ENCODE peak calls at places on chromosomes 6 and 20, in ten cellular contexts. One of them, this sample, is unnamed.

GRCh38 chr6:139925894-139926641 is 551.6 kb upstream of the CITED2 start:
- DNase-seq in left ventricle myocardium inferior: no peak
- DNase-seq in IMR-90: peak; percentile 95
- DNase-seq in cardiac muscle cell: peak; percentile 77
- DNase-seq in PC-9: no peak
- DNase-seq in OCI-LY7: no peak
- DNase-seq in pancreas: no peak
- DNase-seq in fibroblast of lung: peak; percentile 94
- DNase-seq in Peyer's patch: no peak
- DNase-seq in left lung: no peak
- DNase-seq in this sample: no peak

GRCh38 chr6:149031545-149032317 is 284.9 kb downstream of the UST start:
- DNase-seq in PC-9: peak; percentile 76
- DNase-seq in cardiac muscle cell: peak; percentile 92
- DNase-seq in OCI-LY7: no peak
- DNase-seq in Peyer's patch: peak; percentile 28
- DNase-seq in left lung: no peak
- DNase-seq in left ventricle myocardium inferior: no peak
- DNase-seq in fibroblast of lung: peak; percentile 96
- DNase-seq in pancreas: no peak
- DNase-seq in IMR-90: peak; percentile 85
- DNase-seq in this sample: no peak

GRCh38 chr6:111663692-111664564 is 58.2 kb upstream of the TRAF3IP2 start:
- DNase-seq in pancreas: no peak
- DNase-seq in cardiac muscle cell: peak; percentile 89
- DNase-seq in Peyer's patch: no peak
- DNase-seq in OCI-LY7: no peak
- DNase-seq in left lung: peak; percentile 48
- DNase-seq in PC-9: no peak
- DNase-seq in left ventricle myocardium inferior: peak; percentile 74
- DNase-seq in fibroblast of lung: peak; percentile 61
- DNase-seq in IMR-90: peak; percentile 38
- DNase-seq in this sample: no peak

GRCh38 chr20:42260216-42260615 is 642.0 kb upstream of the CHD6 start:
- DNase-seq in cardiac muscle cell: no peak
- DNase-seq in left ventricle myocardium inferior: no peak
- DNase-seq in fibroblast of lung: no peak
- DNase-seq in PC-9: no peak
- DNase-seq in left lung: no peak
- DNase-seq in IMR-90: no peak
- DNase-seq in Peyer's patch: no peak
- DNase-seq in pancreas: no peak
- DNase-seq in OCI-LY7: no peak
- DNase-seq in this sample: no peak

GRCh38 chr6:18216411-18216810 is 47.9 kb downstream of the DEK start:
- DNase-seq in IMR-90: peak; percentile 80
- DNase-seq in pancreas: no peak
- DNase-seq in OCI-LY7: no peak
- DNase-seq in fibroblast of lung: peak; percentile 95
- DNase-seq in cardiac muscle cell: peak; percentile 26
- DNase-seq in Peyer's patch: no peak
- DNase-seq in PC-9: no peak
- DNase-seq in left lung: no peak
- DNase-seq in left ventricle myocardium inferior: no peak
- DNase-seq in this sample: peak; percentile 9

GRCh38 chr6:11682525-11682924 is 96.1 kb downstream of the ADTRP start:
- DNase-seq in OCI-LY7: no peak
- DNase-seq in left lung: no peak
- DNase-seq in IMR-90: peak; percentile 10
- DNase-seq in Peyer's patch: no peak
- DNase-seq in fibroblast of lung: peak; percentile 16
- DNase-seq in cardiac muscle cell: no peak
- DNase-seq in pancreas: no peak
- DNase-seq in PC-9: no peak
- DNase-seq in left ventricle myocardium inferior: no peak
- DNase-seq in this sample: no peak

GRCh38 chr6:76885861-76886301 is 577.4 kb downstream of the HTR1B start:
- DNase-seq in left lung: no peak
- DNase-seq in pancreas: no peak
- DNase-seq in left ventricle myocardium inferior: no peak
- DNase-seq in Peyer's patch: no peak
- DNase-seq in IMR-90: peak; percentile 19
- DNase-seq in OCI-LY7: no peak
- DNase-seq in fibroblast of lung: no peak
- DNase-seq in PC-9: no peak
- DNase-seq in cardiac muscle cell: peak; percentile 50
- DNase-seq in this sample: no peak

GRCh38 chr6:163719028-163719742 is 304.7 kb downstream of the QKI start:
- DNase-seq in IMR-90: no peak
- DNase-seq in left lung: no peak
- DNase-seq in Peyer's patch: no peak
- DNase-seq in cardiac muscle cell: no peak
- DNase-seq in pancreas: no peak
- DNase-seq in OCI-LY7: no peak
- DNase-seq in fibroblast of lung: no peak
- DNase-seq in PC-9: no peak
- DNase-seq in left ventricle myocardium inferior: no peak
- DNase-seq in this sample: no peak

DNA sequence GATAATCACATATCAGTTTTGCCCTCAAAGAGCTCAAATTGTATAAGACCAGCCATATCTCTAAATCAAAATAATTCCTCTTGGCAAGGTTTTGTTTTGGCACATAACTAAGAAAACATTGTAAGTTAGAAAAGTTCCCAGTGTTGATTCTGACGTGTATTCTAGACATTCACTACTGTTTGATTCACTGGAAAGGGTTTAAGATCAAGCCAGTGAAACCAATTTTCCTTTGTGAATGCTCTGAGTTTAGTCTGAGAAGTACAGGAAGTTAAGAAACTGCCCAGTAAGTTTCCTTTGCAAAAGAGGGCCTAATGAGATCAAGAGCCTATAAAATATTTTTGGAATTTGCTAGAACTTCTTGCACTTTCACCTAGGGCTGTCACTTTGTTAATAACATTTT is 143.0 kb downstream of the FNDC1 start:
- DNase-seq in pancreas: no peak
- DNase-seq in OCI-LY7: no peak
- DNase-seq in left ventricle myocardium inferior: no peak
- DNase-seq in fibroblast of lung: peak; percentile 19
- DNase-seq in left lung: no peak
- DNase-seq in Peyer's patch: no peak
- DNase-seq in cardiac muscle cell: peak; percentile 18
- DNase-seq in IMR-90: no peak
- DNase-seq in PC-9: no peak
- DNase-seq in this sample: no peak
- TF ChIP-seq CTCF in pancreas: no peak
- TF ChIP-seq CTCF in OCI-LY7: no peak
- TF ChIP-seq CTCF in left ventricle myocardium inferior: no peak
- TF ChIP-seq CTCF in fibroblast of lung: no peak
- TF ChIP-seq CTCF in left lung: no peak
- TF ChIP-seq CTCF in Peyer's patch: no peak
- TF ChIP-seq CTCF in cardiac muscle cell: no peak
- TF ChIP-seq CTCF in IMR-90: no peak
- TF ChIP-seq CTCF in PC-9: no peak
- TF ChIP-seq CTCF in this sample: no peak

GRCh38 chr6:72553531-72554202 is 68.2 kb upstream of the KCNQ5 start:
- DNase-seq in Peyer's patch: no peak
- DNase-seq in pancreas: no peak
- DNase-seq in fibroblast of lung: peak; percentile 96
- DNase-seq in cardiac muscle cell: peak; percentile 80
- DNase-seq in left lung: no peak
- DNase-seq in left ventricle myocardium inferior: no peak
- DNase-seq in PC-9: no peak
- DNase-seq in IMR-90: peak; percentile 93
- DNase-seq in OCI-LY7: no peak
- DNase-seq in this sample: peak; percentile 14

GRCh38 chr6:72554761-72555221 is 67.1 kb upstream of the KCNQ5 start:
- DNase-seq in IMR-90: peak; percentile 17
- DNase-seq in PC-9: no peak
- DNase-seq in Peyer's patch: no peak
- DNase-seq in fibroblast of lung: peak; percentile 70
- DNase-seq in OCI-LY7: no peak
- DNase-seq in left lung: no peak
- DNase-seq in left ventricle myocardium inferior: no peak
- DNase-seq in pancreas: no peak
- DNase-seq in cardiac muscle cell: peak; percentile 25
- DNase-seq in this sample: no peak

GRCh38 chr6:72551470-72551869 is 70.4 kb upstream of the KCNQ5 start:
- DNase-seq in cardiac muscle cell: no peak
- DNase-seq in OCI-LY7: no peak
- DNase-seq in Peyer's patch: no peak
- DNase-seq in left ventricle myocardium inferior: no peak
- DNase-seq in left lung: no peak
- DNase-seq in pancreas: no peak
- DNase-seq in fibroblast of lung: no peak
- DNase-seq in PC-9: no peak
- DNase-seq in IMR-90: no peak
- DNase-seq in this sample: no peak

GRCh38 chr6:72554203-72554564 is 67.7 kb upstream of the KCNQ5 start:
- DNase-seq in IMR-90: peak; percentile 86
- DNase-seq in OCI-LY7: no peak
- DNase-seq in Peyer's patch: no peak
- DNase-seq in left ventricle myocardium inferior: no peak
- DNase-seq in left lung: no peak
- DNase-seq in PC-9: no peak
- DNase-seq in fibroblast of lung: peak; percentile 92
- DNase-seq in cardiac muscle cell: peak; percentile 41
- DNase-seq in pancreas: no peak
- DNase-seq in this sample: no peak

DNA sequence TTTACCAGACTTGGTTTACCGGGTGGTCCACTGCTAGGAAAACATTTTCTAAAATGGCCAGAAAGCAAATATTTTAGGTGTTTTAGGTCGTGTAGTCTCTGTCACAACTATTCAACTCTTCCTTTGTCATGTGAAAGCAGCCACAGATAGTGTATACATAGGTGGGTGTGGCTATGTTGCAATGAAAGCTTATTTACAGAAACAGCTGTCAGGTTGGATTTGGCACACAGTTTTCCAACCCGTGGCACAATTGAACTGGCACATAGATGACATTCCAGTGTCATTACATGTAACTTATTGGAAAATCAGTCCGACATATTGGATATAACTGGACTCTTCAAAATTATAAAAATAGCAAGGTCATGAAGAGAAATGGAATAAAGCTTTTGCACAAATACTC is 68.9 kb upstream of the KCNQ5 start:
- DNase-seq in fibroblast of lung: peak; percentile 49
- DNase-seq in OCI-LY7: no peak
- DNase-seq in cardiac muscle cell: peak; percentile 22
- DNase-seq in pancreas: no peak
- DNase-seq in PC-9: no peak
- DNase-seq in Peyer's patch: no peak
- DNase-seq in IMR-90: peak; percentile 18
- DNase-seq in left lung: no peak
- DNase-seq in left ventricle myocardium inferior: no peak
- DNase-seq in this sample: no peak
- H3K4me3 ChIP-seq in fibroblast of lung: no peak overlapping the region
- H3K4me3 ChIP-seq in OCI-LY7: no peak overlapping the region
- H3K4me3 ChIP-seq in cardiac muscle cell: no peak overlapping the region
- H3K4me3 ChIP-seq in pancreas: no peak overlapping the region
- H3K4me3 ChIP-seq in PC-9: no peak overlapping the region
- H3K4me3 ChIP-seq in Peyer's patch: no peak overlapping the region
- H3K4me3 ChIP-seq in IMR-90: no peak overlapping the region
- H3K4me3 ChIP-seq in left lung: no peak overlapping the region
- H3K4me3 ChIP-seq in left ventricle myocardium inferior: no peak overlapping the region
- H3K4me3 ChIP-seq in this sample: no peak overlapping the region

DNA sequence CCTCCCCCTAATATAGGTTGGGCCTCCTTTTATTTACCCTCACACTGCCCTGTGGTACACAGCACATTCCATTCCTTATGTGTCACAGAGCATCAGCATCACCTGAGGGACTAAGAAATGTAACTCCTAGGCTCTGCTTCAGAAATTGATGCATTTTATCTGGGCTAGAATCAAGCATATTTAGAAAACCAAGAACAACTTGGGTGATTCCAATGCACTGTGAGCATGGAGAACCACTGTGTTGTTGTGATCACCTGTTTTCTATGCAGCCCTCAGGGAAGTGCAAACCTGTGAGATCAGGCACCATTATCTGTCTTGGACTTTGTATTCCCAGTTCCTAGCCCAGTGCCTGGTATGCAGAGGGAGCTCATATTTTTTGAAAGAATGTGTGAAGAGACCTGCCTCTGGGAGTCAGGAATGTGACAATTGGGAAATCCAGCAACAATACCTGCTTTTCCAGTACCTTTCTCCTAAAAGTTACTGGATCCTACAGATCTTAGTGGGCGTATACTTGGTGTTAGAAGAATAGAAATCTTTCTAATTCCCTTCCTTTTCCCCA is 7.0 kb downstream of the KAT14 start:
- DNase-seq in Peyer's patch: no peak
- DNase-seq in IMR-90: no peak
- DNase-seq in PC-9: peak; percentile 64
- DNase-seq in left lung: no peak
- DNase-seq in cardiac muscle cell: no peak
- DNase-seq in OCI-LY7: no peak
- DNase-seq in fibroblast of lung: no peak
- DNase-seq in pancreas: no peak
- DNase-seq in left ventricle myocardium inferior: no peak
- DNase-seq in this sample: peak; percentile 5
- H3K36me3 ChIP-seq in Peyer's patch: no peaks in the 10 kb centered on the region
- H3K36me3 ChIP-seq in IMR-90: peaks cover 8% of the 10 kb centered on the region
- H3K36me3 ChIP-seq in PC-9: peaks cover 11% of the 10 kb centered on the region
- H3K36me3 ChIP-seq in left lung: peaks cover 31% of the 10 kb centered on the region
- H3K36me3 ChIP-seq in cardiac muscle cell: peaks cover 13% of the 10 kb centered on the region
- H3K36me3 ChIP-seq in OCI-LY7: peaks cover 48% of the 10 kb centered on the region
- H3K36me3 ChIP-seq in fibroblast of lung: peaks cover 1% of the 10 kb centered on the region
- H3K36me3 ChIP-seq in pancreas: no peaks in the 10 kb centered on the region
- H3K36me3 ChIP-seq in left ventricle myocardium inferior: peaks cover 44% of the 10 kb centered on the region
- H3K36me3 ChIP-seq in this sample: no peaks in the 10 kb centered on the region

GRCh38 chr20:63487781-63488241 is 11.1 kb downstream of the EEF1A2 start:
- DNase-seq in PC-9: no peak
- DNase-seq in Peyer's patch: no peak
- DNase-seq in IMR-90: no peak
- DNase-seq in pancreas: no peak
- DNase-seq in OCI-LY7: no peak
- DNase-seq in cardiac muscle cell: no peak
- DNase-seq in fibroblast of lung: no peak
- DNase-seq in left ventricle myocardium inferior: no peak
- DNase-seq in left lung: no peak
- DNase-seq in this sample: no peak

GRCh38 chr20:63487116-63487764 is 11.6 kb downstream of the EEF1A2 start:
- DNase-seq in PC-9: no peak
- DNase-seq in cardiac muscle cell: no peak
- DNase-seq in fibroblast of lung: no peak
- DNase-seq in left ventricle myocardium inferior: no peak
- DNase-seq in Peyer's patch: no peak
- DNase-seq in OCI-LY7: no peak
- DNase-seq in pancreas: no peak
- DNase-seq in IMR-90: no peak
- DNase-seq in left lung: no peak
- DNase-seq in this sample: no peak

GRCh38 chr20:63486300-63486855 is 12.5 kb downstream of the EEF1A2 start:
- DNase-seq in PC-9: no peak
- DNase-seq in fibroblast of lung: no peak
- DNase-seq in cardiac muscle cell: no peak
- DNase-seq in left ventricle myocardium inferior: no peak
- DNase-seq in Peyer's patch: no peak
- DNase-seq in IMR-90: no peak
- DNase-seq in OCI-LY7: no peak
- DNase-seq in left lung: no peak
- DNase-seq in pancreas: no peak
- DNase-seq in this sample: no peak

GRCh38 chr20:63490416-63490815 is 8.5 kb downstream of the EEF1A2 start:
- DNase-seq in PC-9: no peak
- DNase-seq in cardiac muscle cell: no peak
- DNase-seq in IMR-90: no peak
- DNase-seq in OCI-LY7: no peak
- DNase-seq in fibroblast of lung: no peak
- DNase-seq in pancreas: no peak
- DNase-seq in left ventricle myocardium inferior: peak; percentile 19
- DNase-seq in Peyer's patch: no peak
- DNase-seq in left lung: no peak
- DNase-seq in this sample: no peak

DNA sequence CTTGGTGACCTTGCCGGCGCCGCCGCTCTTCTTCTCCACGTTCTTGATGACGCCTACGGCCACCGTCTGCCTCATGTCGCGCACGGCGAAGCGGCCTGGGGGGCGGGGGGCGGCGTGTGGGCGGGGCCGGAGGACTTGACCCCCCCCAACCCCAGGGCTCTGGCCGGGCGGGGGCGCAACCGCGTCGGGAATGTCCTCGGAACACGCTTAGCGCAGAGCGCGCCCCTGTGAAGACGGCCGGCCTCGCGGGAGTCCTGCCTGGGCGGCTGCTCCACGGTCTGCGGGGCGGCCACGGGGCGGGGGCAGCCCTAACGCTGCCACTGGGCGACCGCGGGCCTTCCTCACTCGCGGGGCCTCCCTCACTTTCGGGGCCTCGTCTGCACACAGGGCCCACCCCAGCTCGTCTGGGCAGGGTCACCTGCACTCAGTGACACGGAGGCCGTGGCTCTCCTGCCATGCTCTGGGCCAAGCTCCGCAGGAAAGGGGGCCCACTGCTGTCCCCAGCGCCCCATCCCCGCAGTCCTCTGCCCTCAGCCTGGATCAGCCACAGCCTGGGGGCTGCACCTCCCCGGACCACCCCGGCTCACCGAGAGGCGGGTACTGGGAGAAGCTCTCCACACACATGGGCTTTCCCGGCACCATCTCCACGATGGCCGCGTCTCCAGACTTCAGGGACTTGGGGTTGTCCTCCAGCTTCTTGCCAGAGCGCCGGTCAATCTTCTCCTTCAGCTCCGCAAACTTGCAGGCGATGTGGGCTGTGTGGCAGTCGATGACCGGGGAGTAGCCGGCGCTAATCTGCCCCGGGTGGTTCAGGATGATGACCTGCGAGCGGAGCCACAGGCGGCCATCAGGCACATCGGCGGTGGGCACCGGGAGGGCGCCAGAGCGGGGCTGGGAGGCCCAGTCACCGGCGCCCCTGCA is 10.3 kb downstream of the EEF1A2 start:
- DNase-seq in Peyer's patch: no peak
- DNase-seq in PC-9: no peak
- DNase-seq in cardiac muscle cell: no peak
- DNase-seq in left ventricle myocardium inferior: no peak
- DNase-seq in pancreas: no peak
- DNase-seq in left lung: no peak
- DNase-seq in fibroblast of lung: no peak
- DNase-seq in OCI-LY7: no peak
- DNase-seq in IMR-90: no peak
- DNase-seq in this sample: no peak
- TF ChIP-seq CTCF in Peyer's patch: no peak
- TF ChIP-seq CTCF in PC-9: no peak
- TF ChIP-seq CTCF in cardiac muscle cell: no peak
- TF ChIP-seq CTCF in left ventricle myocardium inferior: no peak
- TF ChIP-seq CTCF in pancreas: no peak
- TF ChIP-seq CTCF in left lung: no peak
- TF ChIP-seq CTCF in fibroblast of lung: no peak
- TF ChIP-seq CTCF in OCI-LY7: no peak
- TF ChIP-seq CTCF in IMR-90: no peak
- TF ChIP-seq CTCF in this sample: no peak

This sample was measured in kidney epithelial cell.